ENCODE peak calls at places on chromosomes 11 and 22, in six cellular contexts. One of them, this sample, is unnamed.

GRCh38 chr11:3123761-3124733 is 41.1 kb downstream of the OSBPL5 start:
- DNase-seq in mesenchymal stem cell: peak
- DNase-seq in midbrain: no peak
- DNase-seq in A172: peak
- DNase-seq in LoVo: peak
- DNase-seq in GM13976: no peak
- DNase-seq in this sample: no peak

GRCh38 chr11:83477772-83478171 is 191.6 kb upstream of the CCDC90B start:
- DNase-seq in midbrain: no peak
- DNase-seq in LoVo: no peak
- DNase-seq in GM13976: no peak
- DNase-seq in mesenchymal stem cell: no peak
- DNase-seq in A172: no peak
- DNase-seq in this sample: no peak

GRCh38 chr11:84800755-84801346 is 826.3 kb downstream of the DLG2 start:
- DNase-seq in midbrain: peak
- DNase-seq in mesenchymal stem cell: peak
- DNase-seq in A172: peak
- DNase-seq in GM13976: no peak
- DNase-seq in LoVo: no peak
- DNase-seq in this sample: no peak

GRCh38 chr22:47612136-47612910 is 849.9 kb downstream of the TBC1D22A start:
- DNase-seq in LoVo: no peak
- DNase-seq in A172: no peak
- DNase-seq in mesenchymal stem cell: no peak
- DNase-seq in GM13976: no peak
- DNase-seq in midbrain: no peak
- DNase-seq in this sample: no peak

GRCh38 chr11:13137778-13138400 is 128.8 kb downstream of the RASSF10 start:
- DNase-seq in A172: peak
- DNase-seq in midbrain: no peak
- DNase-seq in LoVo: no peak
- DNase-seq in mesenchymal stem cell: no peak
- DNase-seq in GM13976: no peak
- DNase-seq in this sample: no peak

GRCh38 chr22:44587004-44587793 is 89.2 kb upstream of the RTL6 start:
- DNase-seq in GM13976: no peak
- DNase-seq in A172: no peak
- DNase-seq in midbrain: no peak
- DNase-seq in mesenchymal stem cell: no peak
- DNase-seq in LoVo: no peak
- DNase-seq in this sample: no peak

GRCh38 chr11:94445641-94446040 is 44.4 kb upstream of the GPR83 start:
- DNase-seq in mesenchymal stem cell: no peak
- DNase-seq in LoVo: no peak
- DNase-seq in A172: no peak
- DNase-seq in GM13976: no peak
- DNase-seq in midbrain: no peak
- DNase-seq in this sample: no peak

GRCh38 chr22:47285981-47286380 is 523.5 kb downstream of the TBC1D22A start:
- DNase-seq in mesenchymal stem cell: no peak
- DNase-seq in GM13976: peak
- DNase-seq in LoVo: no peak
- DNase-seq in A172: no peak
- DNase-seq in midbrain: no peak
- DNase-seq in this sample: no peak

GRCh38 chr22:24506802-24507438 is 11.8 kb downstream of the UPB1 start:
- DNase-seq in GM13976: no peak
- DNase-seq in A172: peak
- DNase-seq in mesenchymal stem cell: peak
- DNase-seq in LoVo: peak
- DNase-seq in midbrain: no peak
- DNase-seq in this sample: no peak

GRCh38 chr11:17736921-17737817 is 2.6 kb downstream of the KCNC1 start:
- DNase-seq in A172: no peak
- DNase-seq in midbrain: no peak
- DNase-seq in mesenchymal stem cell: no peak
- DNase-seq in LoVo: no peak
- DNase-seq in GM13976: no peak
- DNase-seq in this sample: no peak

GRCh38 chr11:45436118-45436517 is 150.0 kb upstream of the SYT13 start:
- DNase-seq in A172: no peak
- DNase-seq in midbrain: no peak
- DNase-seq in mesenchymal stem cell: no peak
- DNase-seq in LoVo: no peak
- DNase-seq in GM13976: no peak
- DNase-seq in this sample: no peak

GRCh38 chr11:66951927-66952337 is 6.3 kb downstream of the PC start:
- DNase-seq in mesenchymal stem cell: peak
- DNase-seq in LoVo: no peak
- DNase-seq in midbrain: no peak
- DNase-seq in A172: peak
- DNase-seq in GM13976: no peak
- DNase-seq in this sample: no peak

GRCh38 chr11:75474240-75474639 is 41.2 kb upstream of the KLHL35 start:
- DNase-seq in A172: peak
- DNase-seq in mesenchymal stem cell: peak
- DNase-seq in midbrain: no peak
- DNase-seq in GM13976: no peak
- DNase-seq in LoVo: no peak
- DNase-seq in this sample: no peak

GRCh38 chr22:29690481-29690880 is 29.3 kb upstream of the CABP7 start:
- DNase-seq in LoVo: no peak
- DNase-seq in GM13976: no peak
- DNase-seq in mesenchymal stem cell: no peak
- DNase-seq in A172: no peak
- DNase-seq in midbrain: no peak
- DNase-seq in this sample: no peak

GRCh38 chr11:67351275-67352005 is 1.9 kb downstream of the POLD4 start:
- DNase-seq in midbrain: peak
- DNase-seq in mesenchymal stem cell: peak
- DNase-seq in LoVo: peak
- DNase-seq in GM13976: peak
- DNase-seq in A172: peak
- DNase-seq in this sample: no peak

GRCh38 chr11:12725863-12726666 is 51.8 kb downstream of the TEAD1 start:
- DNase-seq in mesenchymal stem cell: peak
- DNase-seq in A172: peak
- DNase-seq in midbrain: no peak
- DNase-seq in LoVo: peak
- DNase-seq in GM13976: no peak
- DNase-seq in this sample: no peak

GRCh38 chr11:65412271-65413076 is 10.1 kb upstream of the NEAT1 start:
- DNase-seq in midbrain: no peak
- DNase-seq in GM13976: peak
- DNase-seq in mesenchymal stem cell: no peak
- DNase-seq in LoVo: no peak
- DNase-seq in A172: no peak
- DNase-seq in this sample: no peak

GRCh38 chr11:34346551-34346950 is 11.3 kb downstream of the ABTB2 start:
- DNase-seq in midbrain: no peak
- DNase-seq in mesenchymal stem cell: no peak
- DNase-seq in LoVo: no peak
- DNase-seq in GM13976: no peak
- DNase-seq in A172: peak
- DNase-seq in this sample: no peak

GRCh38 chr11:74634537-74634936 is 42.2 kb downstream of the POLD3 start:
- DNase-seq in A172: peak
- DNase-seq in LoVo: peak
- DNase-seq in GM13976: no peak
- DNase-seq in midbrain: peak
- DNase-seq in mesenchymal stem cell: peak
- DNase-seq in this sample: no peak

GRCh38 chr11:36485296-36485870 is 24.7 kb downstream of the TRAF6 start:
- DNase-seq in LoVo: no peak
- DNase-seq in midbrain: no peak
- DNase-seq in A172: no peak
- DNase-seq in GM13976: no peak
- DNase-seq in mesenchymal stem cell: no peak
- DNase-seq in this sample: no peak

GRCh38 chr11:11580831-11581492 is 40.8 kb downstream of the GALNT18 start:
- DNase-seq in midbrain: no peak
- DNase-seq in A172: no peak
- DNase-seq in GM13976: no peak
- DNase-seq in mesenchymal stem cell: peak
- DNase-seq in LoVo: no peak
- DNase-seq in this sample: no peak

GRCh38 chr22:40215266-40215665 is 37.5 kb downstream of the TNRC6B start:
- DNase-seq in midbrain: no peak
- DNase-seq in GM13976: no peak
- DNase-seq in LoVo: no peak
- DNase-seq in A172: no peak
- DNase-seq in mesenchymal stem cell: no peak
- DNase-seq in this sample: no peak

GRCh38 chr11:252666-253065 is 15.9 kb downstream of the PSMD13 start:
- DNase-seq in mesenchymal stem cell: no peak
- DNase-seq in midbrain: no peak
- DNase-seq in LoVo: no peak
- DNase-seq in A172: no peak
- DNase-seq in GM13976: no peak
- DNase-seq in this sample: no peak

GRCh38 chr11:84886344-84886743 is 740.8 kb downstream of the DLG2 start:
- DNase-seq in LoVo: no peak
- DNase-seq in A172: peak
- DNase-seq in midbrain: no peak
- DNase-seq in mesenchymal stem cell: no peak
- DNase-seq in GM13976: no peak
- DNase-seq in this sample: no peak

GRCh38 chr11:117528061-117528780 is 200.6 kb downstream of the CEP164 start:
- DNase-seq in LoVo: no peak
- DNase-seq in midbrain: no peak
- DNase-seq in mesenchymal stem cell: no peak
- DNase-seq in A172: peak
- DNase-seq in GM13976: no peak
- DNase-seq in this sample: no peak

This sample was measured in progenitor cell of endocrine pancreas.